ENCODE peak calls at places on chromosomes 4 and X, in four cellular contexts. R is ovary; Q is effector CD4-positive, alpha-beta T cell; F is stimulated activated CD4-positive, alpha-beta T cell treated with anti-CD3 and anti-CD28 coated beads, Interleukin-12 subunit alpha, Interleukin-12 subunit beta, amount 100 ng/mL, for 48 hours. Z is an unnamed sample.

GRCh38 chr4:148441624-148441985 is 609 bp downstream of the NR3C2 start:
- DNase-seq in R (no peak), Q (no peak), F (no peak), Z (no peak)

GRCh38 chrX:109347618-109348017 is 134.3 kb downstream of the GUCY2F start:
- DNase-seq in R (no peak), Q (no peak), F (no peak), Z (no peak)

GRCh38 chr4:84875636-84876371 is 90.7 kb downstream of the WDFY3 start:
- DNase-seq in R (no peak), Q (no peak), F (no peak), Z (no peak)

GRCh38 chr4:183407128-183407585 is 37.3 kb upstream of the CDKN2AIP start:
- DNase-seq in R (peak), Q (peak), F (peak), Z (peak)

GRCh38 chr4:107619065-107619464 is 101.0 kb downstream of the PAPSS1 start:
- DNase-seq in R (no peak), Q (no peak), F (no peak), Z (no peak)

GRCh38 chr4:177128306-177128705 is 181.4 kb upstream of the NEIL3 start:
- DNase-seq in R (no peak), Q (no peak), F (no peak), Z (no peak)

GRCh38 chrX:69161786-69162349 is 3.4 kb downstream of the PJA1 start:
- DNase-seq in R (no peak), Q (no peak), F (no peak), Z (no peak)

GRCh38 chr4:152870605-152871004 is 65.5 kb upstream of the FHDC1 start:
- DNase-seq in R (no peak), Q (no peak), F (no peak), Z (no peak)

GRCh38 chr4:2441393-2442174 is 22.8 kb downstream of the CFAP99 start:
- DNase-seq in R (no peak), Q (peak), F (peak), Z (no peak)

GRCh38 chrX:132692066-132692465 is 203.2 kb upstream of the MBNL3 start:
- DNase-seq in R (no peak), Q (no peak), F (no peak), Z (no peak)

GRCh38 chr4:74503580-74503979 is 58.6 kb downstream of the AREG start:
- DNase-seq in R (no peak), Q (no peak), F (no peak), Z (no peak)

GRCh38 chr4:18050448-18050847 is 28.9 kb upstream of the LCORL start:
- DNase-seq in R (no peak), Q (no peak), F (no peak), Z (no peak)

GRCh38 chr4:2796261-2797187 is 3.6 kb downstream of the SH3BP2 start:
- DNase-seq in R (peak), Q (no peak), F (no peak), Z (peak)

GRCh38 chr4:147732516-147733193 is 767 bp downstream of the ARHGAP10 start:
- DNase-seq in R (peak), Q (no peak), F (peak), Z (peak)

GRCh38 chr4:20480161-20480947 is 219.9 kb upstream of the PACRGL start:
- DNase-seq in R (no peak), Q (no peak), F (no peak), Z (no peak)

GRCh38 chr4:1047106-1047975 is 35.9 kb downstream of the FGFRL1 start:
- DNase-seq in R (peak), Q (no peak), F (no peak), Z (peak)

GRCh38 chrX:12319955-12320354 is 181.7 kb downstream of the FRMPD4 start:
- DNase-seq in R (no peak), Q (no peak), F (no peak), Z (no peak)

GRCh38 chr4:1336079-1336478 is 10.9 kb upstream of the UVSSA start:
- DNase-seq in R (no peak), Q (no peak), F (no peak), Z (no peak)

Z was measured in sciatic nerve.